ENCODE peak calls at places on chromosome 11, in four cellular contexts. One of them, this sample, is unnamed.

GRCh38 chr11:131796541-131796940 is 426.1 kb downstream of the NTM start:
- DNase-seq in K562: no peak
- DNase-seq in HepG2: no peak
- DNase-seq in GM12878: no peak
- DNase-seq in this sample: no peak

GRCh38 chr11:65781962-65782815 is 1.4 kb upstream of the AP5B1 start:
- DNase-seq in HepG2: no peak
- DNase-seq in K562: no peak
- DNase-seq in GM12878: no peak
- DNase-seq in this sample: no peak

GRCh38 chr11:77141034-77141433 is 13.0 kb downstream of the MYO7A start:
- DNase-seq in K562: no peak
- DNase-seq in GM12878: no peak
- DNase-seq in HepG2: peak
- DNase-seq in this sample: no peak

GRCh38 chr11:69479591-69480271 is 1.7 kb upstream of the LINC01488 start:
- DNase-seq in HepG2: no peak
- DNase-seq in GM12878: no peak
- DNase-seq in K562: no peak
- DNase-seq in this sample: no peak

GRCh38 chr11:65329503-65329902 is 4.1 kb upstream of the DPF2 start:
- DNase-seq in GM12878: no peak
- DNase-seq in K562: no peak
- DNase-seq in HepG2: no peak
- DNase-seq in this sample: no peak

GRCh38 chr11:44578279-44578678 is 12.8 kb downstream of the CD82 start:
- DNase-seq in K562: no peak
- DNase-seq in GM12878: no peak
- DNase-seq in HepG2: no peak
- DNase-seq in this sample: no peak

GRCh38 chr11:31808721-31809542 is 2.2 kb downstream of the PAX6 start:
- DNase-seq in GM12878: no peak
- DNase-seq in HepG2: no peak
- DNase-seq in K562: no peak
- DNase-seq in this sample: no peak

GRCh38 chr11:108743851-108744250 is 79.0 kb downstream of the DDX10 start:
- DNase-seq in HepG2: no peak
- DNase-seq in K562: no peak
- DNase-seq in GM12878: no peak
- DNase-seq in this sample: no peak

GRCh38 chr11:111173221-111173620 is 72.3 kb upstream of the POU2AF2 start:
- DNase-seq in HepG2: no peak
- DNase-seq in GM12878: no peak
- DNase-seq in K562: no peak
- DNase-seq in this sample: no peak

GRCh38 chr11:100671471-100671870 is 15.6 kb upstream of the ARHGAP42 start:
- DNase-seq in K562: no peak
- DNase-seq in HepG2: peak
- DNase-seq in GM12878: no peak
- DNase-seq in this sample: no peak

GRCh38 chr11:3824714-3825472 is 15.9 kb downstream of the RHOG start:
- DNase-seq in GM12878: no peak
- DNase-seq in HepG2: peak
- DNase-seq in K562: peak
- DNase-seq in this sample: peak

GRCh38 chr11:72758690-72759389 is 6.6 kb upstream of the ARAP1 start:
- DNase-seq in K562: peak
- DNase-seq in GM12878: no peak
- DNase-seq in HepG2: no peak
- DNase-seq in this sample: no peak

GRCh38 chr11:33394431-33395109 is 137.4 kb downstream of the HIPK3 start:
- DNase-seq in K562: no peak
- DNase-seq in HepG2: no peak
- DNase-seq in GM12878: no peak
- DNase-seq in this sample: no peak

GRCh38 chr11:67504950-67505561 is at the start of gene PITPNM1:
- DNase-seq in GM12878: no peak
- DNase-seq in HepG2: peak
- DNase-seq in K562: peak
- DNase-seq in this sample: no peak

GRCh38 chr11:58498464-58498863 is 9.4 kb downstream of the OR5B21 start:
- DNase-seq in HepG2: no peak
- DNase-seq in K562: no peak
- DNase-seq in GM12878: no peak
- DNase-seq in this sample: no peak

GRCh38 chr11:70643642-70644041 is 245.3 kb downstream of the CTTN start:
- DNase-seq in GM12878: peak
- DNase-seq in HepG2: no peak
- DNase-seq in K562: no peak
- DNase-seq in this sample: no peak

GRCh38 chr11:34890812-34891211 is 25.4 kb downstream of the APIP start:
- DNase-seq in GM12878: no peak
- DNase-seq in HepG2: peak
- DNase-seq in K562: no peak
- DNase-seq in this sample: no peak
- TF ChIP-seq HDAC6 in GM12878: no peak
- TF ChIP-seq HDAC6 in HepG2: no peak
- TF ChIP-seq HDAC6 in K562: no peak
- TF ChIP-seq HDAC6 in this sample: no peak

GRCh38 chr11:19558189-19558986 is 154.2 kb upstream of the NAV2 start:
- DNase-seq in HepG2: no peak
- DNase-seq in GM12878: no peak
- DNase-seq in K562: no peak
- DNase-seq in this sample: no peak

GRCh38 chr11:19559746-19560145 is 152.9 kb upstream of the NAV2 start:
- DNase-seq in K562: no peak
- DNase-seq in GM12878: no peak
- DNase-seq in HepG2: no peak
- DNase-seq in this sample: no peak

GRCh38 chr11:19560156-19560555 is 152.5 kb upstream of the NAV2 start:
- DNase-seq in HepG2: no peak
- DNase-seq in GM12878: no peak
- DNase-seq in K562: no peak
- DNase-seq in this sample: no peak

GRCh38 chr11:19557185-19557584 is 155.5 kb upstream of the NAV2 start:
- DNase-seq in GM12878: no peak
- DNase-seq in HepG2: no peak
- DNase-seq in K562: no peak
- DNase-seq in this sample: no peak

GRCh38 chr11:19557720-19558140 is 154.9 kb upstream of the NAV2 start:
- DNase-seq in K562: peak
- DNase-seq in GM12878: no peak
- DNase-seq in HepG2: peak
- DNase-seq in this sample: peak
- TF ChIP-seq SIN3A in K562: no peak
- TF ChIP-seq SIN3A in GM12878: no peak
- TF ChIP-seq SIN3A in HepG2: no peak
- TF ChIP-seq SIN3A in this sample: no peak

DNA sequence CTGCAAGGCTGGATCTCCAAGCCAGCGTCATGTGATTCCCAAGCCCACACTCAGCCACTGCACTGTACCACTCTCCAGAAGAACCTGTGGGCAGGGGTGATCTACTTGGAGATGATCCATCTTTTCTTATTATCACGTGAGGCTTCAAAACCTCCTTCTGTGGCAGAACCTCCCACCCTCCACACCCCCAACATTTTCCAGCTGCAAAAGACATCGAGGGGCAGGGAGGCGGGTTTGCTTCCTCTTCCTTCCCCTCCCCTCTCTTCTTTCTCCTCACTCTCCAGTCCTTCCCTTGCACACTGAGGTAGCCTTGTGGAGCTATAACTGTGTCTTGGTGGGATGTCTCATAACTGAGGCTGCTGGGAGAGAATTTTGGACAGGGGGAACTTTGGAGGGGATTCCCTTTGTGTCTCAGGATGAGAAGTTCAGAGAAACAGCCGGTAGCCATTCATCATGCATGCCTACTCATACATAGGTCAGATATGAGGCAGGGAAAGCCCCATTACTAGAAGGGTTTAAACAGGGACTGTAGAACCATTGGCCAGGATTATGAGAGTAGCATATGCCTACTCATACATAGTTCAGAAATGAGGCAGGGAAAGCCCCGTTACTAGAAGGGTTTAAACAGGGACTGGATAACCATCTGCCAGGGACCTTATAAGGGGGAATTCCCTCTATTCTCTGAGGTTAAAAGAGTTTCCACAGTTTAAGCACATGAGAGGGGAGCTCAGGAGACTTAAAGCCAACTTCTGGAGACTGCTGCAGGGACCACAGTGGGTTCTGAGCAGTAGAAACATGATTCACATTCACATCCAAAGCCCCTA is 420.7 kb upstream of the CADM1 start:
- DNase-seq in K562: no peak
- DNase-seq in HepG2: no peak
- DNase-seq in GM12878: peak
- DNase-seq in this sample: no peak
- TF ChIP-seq HDAC6 in K562: no peak
- TF ChIP-seq HDAC6 in HepG2: no peak
- TF ChIP-seq HDAC6 in GM12878: no peak
- TF ChIP-seq HDAC6 in this sample: no peak

GRCh38 chr11:8765294-8765693 is 82.7 kb downstream of the RPL27A start:
- DNase-seq in HepG2: peak
- DNase-seq in GM12878: no peak
- DNase-seq in K562: no peak
- DNase-seq in this sample: no peak
- TF ChIP-seq SIN3A in HepG2: no peak
- TF ChIP-seq SIN3A in GM12878: no peak
- TF ChIP-seq SIN3A in K562: no peak
- TF ChIP-seq SIN3A in this sample: no peak

GRCh38 chr11:75345455-75346224 is 5.8 kb downstream of the ARRB1 start:
- DNase-seq in HepG2: no peak
- DNase-seq in GM12878: peak
- DNase-seq in K562: no peak
- DNase-seq in this sample: no peak

GRCh38 chr11:75346296-75346695 is 5.2 kb downstream of the ARRB1 start:
- DNase-seq in HepG2: no peak
- DNase-seq in K562: no peak
- DNase-seq in GM12878: no peak
- DNase-seq in this sample: no peak

GRCh38 chr11:75347781-75348613 is 3.5 kb downstream of the ARRB1 start:
- DNase-seq in GM12878: no peak
- DNase-seq in K562: no peak
- DNase-seq in HepG2: peak
- DNase-seq in this sample: no peak

GRCh38 chr11:75344761-75345454 is 6.6 kb downstream of the ARRB1 start:
- DNase-seq in HepG2: no peak
- DNase-seq in GM12878: no peak
- DNase-seq in K562: no peak
- DNase-seq in this sample: no peak

DNA sequence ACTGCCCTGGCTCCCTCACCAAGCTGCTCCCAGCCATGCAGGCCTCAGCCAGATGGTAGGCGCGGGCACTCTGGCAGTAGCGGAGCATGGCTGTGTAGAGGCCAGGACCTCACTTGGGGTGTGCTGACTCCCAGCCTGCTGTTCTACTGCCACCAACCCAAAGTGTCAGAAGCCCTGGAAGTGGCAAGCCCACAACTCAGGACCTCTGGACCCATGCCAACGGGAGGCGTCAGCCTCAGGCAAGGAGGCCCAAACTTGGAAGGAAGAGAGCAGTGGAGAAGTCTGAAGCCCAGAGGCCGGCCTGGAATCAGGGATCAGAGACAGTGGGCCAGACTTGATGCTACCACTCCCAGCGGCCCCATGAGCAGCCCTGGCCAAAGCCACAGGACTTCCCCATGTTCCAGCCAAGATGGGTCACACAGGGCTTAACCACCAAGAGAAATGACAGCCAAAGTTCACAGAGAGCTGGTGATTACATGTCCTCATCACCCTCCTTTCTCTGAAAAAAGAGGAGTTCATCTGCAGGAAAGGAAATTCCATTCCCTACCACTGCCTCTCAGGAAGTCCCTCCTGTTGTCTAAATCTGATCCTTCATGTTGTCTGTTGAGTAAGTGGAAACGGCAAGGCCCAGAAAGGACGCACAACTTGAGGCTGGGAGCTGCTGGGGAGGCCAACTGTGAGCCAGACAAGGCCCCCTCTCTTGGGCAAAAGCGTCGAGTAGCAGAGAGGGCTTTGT is 4.4 kb downstream of the ARRB1 start:
- DNase-seq in GM12878: no peak
- DNase-seq in K562: no peak
- DNase-seq in HepG2: no peak
- DNase-seq in this sample: no peak
- TF ChIP-seq HDAC6 in GM12878: no peak
- TF ChIP-seq HDAC6 in K562: no peak
- TF ChIP-seq HDAC6 in HepG2: no peak
- TF ChIP-seq HDAC6 in this sample: no peak

GRCh38 chr11:102309621-102310541 is 7.4 kb upstream of the BIRC3 start:
- DNase-seq in GM12878: no peak
- DNase-seq in K562: no peak
- DNase-seq in HepG2: peak
- DNase-seq in this sample: peak

GRCh38 chr11:102314784-102315183 is 2.5 kb upstream of the BIRC3 start:
- DNase-seq in K562: no peak
- DNase-seq in GM12878: no peak
- DNase-seq in HepG2: no peak
- DNase-seq in this sample: no peak

GRCh38 chr11:102316505-102316904 is 779 bp upstream of the BIRC3 start:
- DNase-seq in GM12878: no peak
- DNase-seq in K562: no peak
- DNase-seq in HepG2: no peak
- DNase-seq in this sample: no peak

GRCh38 chr11:102313225-102313940 is 3.9 kb upstream of the BIRC3 start:
- DNase-seq in GM12878: no peak
- DNase-seq in HepG2: no peak
- DNase-seq in K562: no peak
- DNase-seq in this sample: no peak

GRCh38 chr11:102312656-102313055 is 4.6 kb upstream of the BIRC3 start:
- DNase-seq in K562: no peak
- DNase-seq in HepG2: no peak
- DNase-seq in GM12878: no peak
- DNase-seq in this sample: no peak
- TF ChIP-seq SIN3A in K562: no peak
- TF ChIP-seq SIN3A in HepG2: no peak
- TF ChIP-seq SIN3A in GM12878: no peak
- TF ChIP-seq SIN3A in this sample: no peak

GRCh38 chr11:10708131-10708530 is 14.6 kb upstream of the IRAG1 start:
- DNase-seq in K562: no peak
- DNase-seq in GM12878: no peak
- DNase-seq in HepG2: no peak
- DNase-seq in this sample: no peak

GRCh38 chr11:10703544-10703943 is 10.0 kb upstream of the IRAG1 start:
- DNase-seq in HepG2: no peak
- DNase-seq in K562: no peak
- DNase-seq in GM12878: no peak
- DNase-seq in this sample: no peak

GRCh38 chr11:10709299-10710086 is 15.9 kb upstream of the IRAG1 start:
- DNase-seq in K562: no peak
- DNase-seq in GM12878: no peak
- DNase-seq in HepG2: no peak
- DNase-seq in this sample: no peak
- TF ChIP-seq HDAC6 in K562: no peak
- TF ChIP-seq HDAC6 in GM12878: no peak
- TF ChIP-seq HDAC6 in HepG2: no peak
- TF ChIP-seq HDAC6 in this sample: no peak